ENCODE peak calls at places on chromosomes 13 and 19, in eight cellular contexts. N, P, H, A, O, V, E and I are unnamed samples.

GRCh38 chr19:13091400-13092161 is 11.1 kb downstream of the LYL1 start:
- DNase-seq in V (peak; percentile 64), H (no peak), O (no peak), A (no peak), E (peak; percentile 68), P (no peak), N (no peak), I (no peak)

GRCh38 chr19:21749090-21749489 is 18.3 kb downstream of the ZNF100 start:
- DNase-seq in E (no peak), O (no peak), P (no peak), V (no peak), H (no peak), A (no peak), N (no peak), I (no peak)

GRCh38 chr13:26457212-26457611 is 100.3 kb upstream of the WASF3 start:
- DNase-seq in E (no peak), H (peak; percentile 86), V (no peak), N (no peak), A (no peak), O (no peak), P (peak; percentile 62), I (no peak)

GRCh38 chr13:50400035-50400726 is 384.9 kb downstream of the KCNRG start:
- DNase-seq in E (peak; percentile 64), A (peak; percentile 28), O (no peak), H (no peak), P (peak; percentile 49), N (no peak), V (no peak), I (no peak)

GRCh38 chr13:31904941-31905824 is 126.4 kb upstream of the FRY start:
- DNase-seq in O (no peak), P (no peak), A (no peak), E (no peak), V (no peak), N (no peak), H (no peak), I (no peak)

GRCh38 chr13:43085545-43085944 is 62.2 kb downstream of the DNAJC15 start:
- DNase-seq in O (no peak), N (no peak), A (no peak), H (peak; percentile 41), P (peak; percentile 40), E (no peak), V (peak; percentile 51), I (no peak)

GRCh38 chr19:52248256-52248655 is 21.1 kb upstream of the ZNF766 start:
- DNase-seq in V (peak; percentile 69), H (peak; percentile 54), P (peak; percentile 62), A (no peak), E (peak; percentile 10), O (peak; percentile 60), N (peak; percentile 62), I (no peak)

GRCh38 chr13:76148374-76148773 is 512.2 kb downstream of the LMO7 start:
- DNase-seq in A (no peak), O (no peak), E (no peak), P (peak; percentile 9), H (no peak), N (no peak), V (no peak), I (no peak)